ENCODE peak calls at places on chromosome 6, in four cellular contexts. One of them, this sample, is unnamed.

GRCh38 chr6:152099816-152100618 is 292.5 kb downstream of the ESR1 start:
- DNase-seq in fibroblast of pulmonary artery: peak; percentile 53
- DNase-seq in nephron progenitor cell: no peak
- DNase-seq in K562: no peak
- DNase-seq in this sample: peak; percentile 74

GRCh38 chr6:43952746-43953145 is 174.5 kb downstream of the MRPL14 start:
- DNase-seq in fibroblast of pulmonary artery: no peak
- DNase-seq in nephron progenitor cell: no peak
- DNase-seq in K562: peak; percentile 64
- DNase-seq in this sample: no peak

GRCh38 chr6:25962368-25963127 is at the start of gene TRIM38:
- DNase-seq in fibroblast of pulmonary artery: peak; percentile 93
- DNase-seq in nephron progenitor cell: no peak
- DNase-seq in K562: peak; percentile 68
- DNase-seq in this sample: peak; percentile 68

GRCh38 chr6:150813319-150813992 is 52.0 kb upstream of the MTHFD1L start:
- DNase-seq in fibroblast of pulmonary artery: peak; percentile 54
- DNase-seq in nephron progenitor cell: no peak
- DNase-seq in K562: no peak
- DNase-seq in this sample: no peak

GRCh38 chr6:34730006-34730405 is 27.3 kb upstream of the SNRPC start:
- DNase-seq in fibroblast of pulmonary artery: no peak
- DNase-seq in nephron progenitor cell: no peak
- DNase-seq in K562: no peak
- DNase-seq in this sample: no peak

GRCh38 chr6:139392834-139393233 is 18.4 kb upstream of the CITED2 start:
- DNase-seq in fibroblast of pulmonary artery: no peak
- DNase-seq in nephron progenitor cell: no peak
- DNase-seq in K562: no peak
- DNase-seq in this sample: no peak

GRCh38 chr6:10395946-10396577 is 18.8 kb downstream of the TFAP2A start:
- DNase-seq in fibroblast of pulmonary artery: no peak
- DNase-seq in nephron progenitor cell: no peak
- DNase-seq in K562: no peak
- DNase-seq in this sample: no peak

GRCh38 chr6:7165736-7166296 is 58.1 kb downstream of the RREB1 start:
- DNase-seq in fibroblast of pulmonary artery: no peak
- DNase-seq in nephron progenitor cell: no peak
- DNase-seq in K562: peak; percentile 63
- DNase-seq in this sample: no peak

GRCh38 chr6:25956231-25956630 is 6.4 kb upstream of the TRIM38 start:
- DNase-seq in fibroblast of pulmonary artery: no peak
- DNase-seq in nephron progenitor cell: no peak
- DNase-seq in K562: no peak
- DNase-seq in this sample: no peak

GRCh38 chr6:33604941-33605854 is 15.9 kb upstream of the ITPR3 start:
- DNase-seq in fibroblast of pulmonary artery: no peak
- DNase-seq in nephron progenitor cell: no peak
- DNase-seq in K562: no peak
- DNase-seq in this sample: no peak

GRCh38 chr6:160260283-160261119 is 1.9 kb upstream of the SLC22A2 start:
- DNase-seq in fibroblast of pulmonary artery: no peak
- DNase-seq in nephron progenitor cell: no peak
- DNase-seq in K562: no peak
- DNase-seq in this sample: no peak

GRCh38 chr6:143955971-143956370 is 52.1 kb downstream of the PLAGL1 start:
- DNase-seq in fibroblast of pulmonary artery: no peak
- DNase-seq in nephron progenitor cell: no peak
- DNase-seq in K562: no peak
- DNase-seq in this sample: no peak

GRCh38 chr6:47076422-47077344 is 34.6 kb upstream of the ADGRF1 start:
- DNase-seq in fibroblast of pulmonary artery: peak; percentile 35
- DNase-seq in nephron progenitor cell: no peak
- DNase-seq in K562: no peak
- DNase-seq in this sample: no peak

GRCh38 chr6:131199568-131200272 is 64.5 kb downstream of the AKAP7 start:
- DNase-seq in fibroblast of pulmonary artery: no peak
- DNase-seq in nephron progenitor cell: peak; percentile 30
- DNase-seq in K562: no peak
- DNase-seq in this sample: no peak

GRCh38 chr6:133977983-133978895 is 25.2 kb downstream of the TBPL1 start:
- DNase-seq in fibroblast of pulmonary artery: peak; percentile 79
- DNase-seq in nephron progenitor cell: no peak
- DNase-seq in K562: no peak
- DNase-seq in this sample: no peak

GRCh38 chr6:123808556-123808955 is 4.9 kb downstream of the NKAIN2 start:
- DNase-seq in fibroblast of pulmonary artery: no peak
- DNase-seq in nephron progenitor cell: no peak
- DNase-seq in K562: no peak
- DNase-seq in this sample: no peak

GRCh38 chr6:89148016-89148750 is 2.3 kb downstream of the PM20D2 start:
- DNase-seq in fibroblast of pulmonary artery: no peak
- DNase-seq in nephron progenitor cell: no peak
- DNase-seq in K562: no peak
- DNase-seq in this sample: no peak

GRCh38 chr6:1424306-1424927 is 35.0 kb downstream of the FOXF2 start:
- DNase-seq in fibroblast of pulmonary artery: peak; percentile 59
- DNase-seq in nephron progenitor cell: peak; percentile 48
- DNase-seq in K562: no peak
- DNase-seq in this sample: no peak

GRCh38 chr6:46648869-46649488 is 3.6 kb downstream of the CYP39A1 start:
- DNase-seq in fibroblast of pulmonary artery: no peak
- DNase-seq in nephron progenitor cell: no peak
- DNase-seq in K562: no peak
- DNase-seq in this sample: no peak

GRCh38 chr6:27512525-27512924 is 39.6 kb upstream of the ZNF184 start:
- DNase-seq in fibroblast of pulmonary artery: no peak
- DNase-seq in nephron progenitor cell: no peak
- DNase-seq in K562: no peak
- DNase-seq in this sample: no peak

GRCh38 chr6:139037490-139037889 is 8.9 kb downstream of the ABRACL start:
- DNase-seq in fibroblast of pulmonary artery: peak; percentile 90
- DNase-seq in nephron progenitor cell: no peak
- DNase-seq in K562: no peak
- DNase-seq in this sample: no peak

GRCh38 chr6:46184114-46184513 is 13.3 kb upstream of the ENPP5 start:
- DNase-seq in fibroblast of pulmonary artery: peak; percentile 84
- DNase-seq in nephron progenitor cell: no peak
- DNase-seq in K562: no peak
- DNase-seq in this sample: no peak

GRCh38 chr6:145252737-145253136 is 482.6 kb downstream of the EPM2A start:
- DNase-seq in fibroblast of pulmonary artery: no peak
- DNase-seq in nephron progenitor cell: no peak
- DNase-seq in K562: no peak
- DNase-seq in this sample: no peak

GRCh38 chr6:50185006-50185405 is 135.3 kb upstream of the DEFB112 start:
- DNase-seq in fibroblast of pulmonary artery: no peak
- DNase-seq in nephron progenitor cell: no peak
- DNase-seq in K562: no peak
- DNase-seq in this sample: no peak
- TF ChIP-seq CTCF in fibroblast of pulmonary artery: no peak
- TF ChIP-seq CTCF in nephron progenitor cell: peak; percentile 39
- TF ChIP-seq CTCF in K562: peak; percentile 8
- TF ChIP-seq CTCF in this sample: no peak

DNA sequence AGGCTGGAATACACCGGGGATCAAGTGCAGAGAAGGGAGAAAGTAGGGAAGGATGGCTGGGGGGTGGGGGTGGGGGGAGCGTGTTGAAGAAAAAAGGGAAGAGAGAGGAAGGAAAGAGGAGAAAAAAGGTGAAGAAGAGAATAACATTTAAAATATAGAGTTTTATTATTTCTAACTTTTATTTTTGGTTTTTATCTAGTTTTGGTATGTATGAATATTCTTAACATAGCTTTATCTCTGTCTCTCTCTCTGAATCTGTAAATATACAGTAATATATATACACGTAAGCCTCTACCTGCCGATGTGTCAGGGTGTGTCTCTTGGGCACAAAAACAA is 30.0 kb downstream of the HLA-F start:
- DNase-seq in fibroblast of pulmonary artery: no peak
- DNase-seq in nephron progenitor cell: no peak
- DNase-seq in K562: no peak
- DNase-seq in this sample: no peak
- TF ChIP-seq CTCF in fibroblast of pulmonary artery: no peak
- TF ChIP-seq CTCF in nephron progenitor cell: peak; percentile 34
- TF ChIP-seq CTCF in K562: no peak
- TF ChIP-seq CTCF in this sample: no peak

GRCh38 chr6:11912420-11912819 is 99.7 kb upstream of the HIVEP1 start:
- DNase-seq in fibroblast of pulmonary artery: no peak
- DNase-seq in nephron progenitor cell: no peak
- DNase-seq in K562: no peak
- DNase-seq in this sample: no peak
- TF ChIP-seq CTCF in fibroblast of pulmonary artery: no peak
- TF ChIP-seq CTCF in nephron progenitor cell: no peak
- TF ChIP-seq CTCF in K562: peak; percentile 26
- TF ChIP-seq CTCF in this sample: no peak

DNA sequence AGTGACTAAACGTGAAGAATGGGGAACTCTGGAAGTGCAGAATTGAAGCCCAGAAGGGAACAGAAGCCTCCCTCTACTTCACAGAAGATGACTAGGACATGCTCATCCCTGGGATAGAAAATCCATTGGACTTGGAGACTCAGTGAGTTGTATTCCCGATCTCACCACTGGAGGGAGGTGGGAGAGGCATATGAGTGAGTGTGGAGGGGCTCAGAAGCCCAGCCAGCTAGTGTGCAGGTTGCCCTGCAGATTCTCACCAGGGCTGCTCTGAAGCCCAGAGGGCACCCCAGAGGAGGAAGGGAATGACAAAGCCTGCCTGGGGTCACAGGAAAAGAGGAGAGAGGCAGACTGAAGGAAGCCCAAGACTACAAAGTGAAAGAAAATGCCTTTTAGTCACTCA is 42.1 kb upstream of the HLA-E start:
- DNase-seq in fibroblast of pulmonary artery: no peak
- DNase-seq in nephron progenitor cell: peak; percentile 35
- DNase-seq in K562: no peak
- DNase-seq in this sample: no peak
- TF ChIP-seq CTCF in fibroblast of pulmonary artery: peak; percentile 37
- TF ChIP-seq CTCF in nephron progenitor cell: peak; percentile 38
- TF ChIP-seq CTCF in K562: peak; percentile 14
- TF ChIP-seq CTCF in this sample: no peak

This sample was measured in gastrocnemius medialis.